ENCODE peak calls at places on chromosomes 13 and 19, in six cellular contexts. B is AG08395; Z is stimulated activated naive CD4-positive, alpha-beta T cell treated with Interleukin-2 at 50 U/mL for 16 hours; V is progenitor cell of endocrine pancreas; A is Calu3; K is myocyte. P is an unnamed sample.

GRCh38 chr13:47835470-47836228 is 165.4 kb downstream of the SUCLA2 start:
- DNase-seq in K (no peak), B (no peak), V (no peak), A (no peak), Z (no peak), P (peak)

GRCh38 chr13:112774829-112775565 is 85.2 kb downstream of the ATP11A start:
- DNase-seq in Z (no peak), K (no peak), B (no peak), A (no peak), V (no peak), P (no peak)

GRCh38 chr13:48586591-48587103 is 53.8 kb upstream of the RCBTB2 start:
- DNase-seq in K (no peak), B (no peak), V (no peak), A (peak), Z (no peak), P (no peak)

GRCh38 chr19:1431759-1432506 is 6.3 kb upstream of the RPS15 start:
- DNase-seq in K (no peak), B (no peak), V (no peak), A (no peak), Z (no peak), P (no peak)

GRCh38 chr19:28235606-28236125 is 977.3 kb downstream of the UQCRFS1 start:
- DNase-seq in A (no peak), Z (no peak), K (no peak), V (no peak), B (no peak), P (no peak)

GRCh38 chr19:30119180-30119920 is 177.3 kb downstream of the URI1 start:
- DNase-seq in Z (no peak), A (no peak), K (no peak), V (no peak), B (no peak), P (no peak)

GRCh38 chr13:34750078-34750703 is 191.9 kb upstream of the NBEA start:
- DNase-seq in B (peak), Z (no peak), K (no peak), V (no peak), A (no peak), P (no peak)

GRCh38 chr19:46416077-46416709 is 2.8 kb upstream of the CCDC8 start:
- DNase-seq in A (peak), Z (no peak), B (peak), K (peak), V (peak), P (no peak)

GRCh38 chr19:16096281-16096855 is 15.3 kb upstream of the RAB8A start:
- DNase-seq in V (no peak), B (no peak), Z (no peak), A (no peak), K (peak), P (no peak)

GRCh38 chr13:20340759-20341161 is 108.6 kb upstream of the GJB6 start:
- DNase-seq in A (no peak), Z (no peak), K (no peak), B (no peak), V (no peak), P (no peak)

GRCh38 chr13:110380359-110381028 is 73.4 kb downstream of the COL4A2 start:
- DNase-seq in A (peak), B (no peak), Z (no peak), K (no peak), V (no peak), P (no peak)

GRCh38 chr19:43300876-43301765 is 31.8 kb upstream of the PSG9 start:
- DNase-seq in Z (no peak), B (no peak), V (no peak), K (no peak), A (no peak), P (peak)

GRCh38 chr13:114018461-114019055 is 44.7 kb upstream of the C13orf46 start:
- DNase-seq in A (no peak), Z (no peak), V (no peak), B (no peak), K (no peak), P (no peak)

GRCh38 chr19:38547446-38547845 is 70.3 kb downstream of the MAP4K1 start:
- DNase-seq in K (no peak), V (no peak), Z (no peak), B (no peak), A (no peak), P (no peak)

GRCh38 chr19:46115396-46116109 is 8.9 kb downstream of the IGFL3 start:
- DNase-seq in K (peak), B (peak), V (no peak), Z (peak), A (no peak), P (peak)

GRCh38 chr13:79522583-79522982 is 41.6 kb downstream of the NDFIP2 start:
- DNase-seq in B (peak), Z (no peak), V (no peak), K (peak), A (no peak), P (peak)

GRCh38 chr19:38653028-38653571 is 5.7 kb downstream of the ACTN4 start:
- DNase-seq in B (no peak), V (no peak), A (peak), Z (no peak), K (peak), P (no peak)

GRCh38 chr13:44218501-44219240 is 155.0 kb upstream of the SERP2 start:
- DNase-seq in K (no peak), A (no peak), Z (no peak), V (no peak), B (no peak), P (no peak)

GRCh38 chr19:53492153-53492552 is 24.6 kb downstream of the ZNF813 start:
- DNase-seq in B (no peak), V (no peak), Z (no peak), K (no peak), A (no peak), P (no peak)

GRCh38 chr19:45442927-45443461 is 19.3 kb upstream of the ERCC1 start:
- DNase-seq in A (peak), V (no peak), K (no peak), B (no peak), Z (no peak), P (peak)

GRCh38 chr19:45968626-45969025 is 5.0 kb downstream of the NOVA2 start:
- DNase-seq in Z (no peak), K (no peak), B (no peak), A (no peak), V (no peak), P (no peak)

GRCh38 chr19:16309653-16310052 is 15.0 kb upstream of the KLF2 start:
- DNase-seq in B (no peak), Z (no peak), A (no peak), K (no peak), V (no peak), P (no peak)

GRCh38 chr13:41782086-41782485 is 178.8 kb downstream of the VWA8 start:
- DNase-seq in Z (no peak), K (no peak), V (no peak), B (no peak), A (no peak), P (no peak)

GRCh38 chr19:1874554-1875185 is 10.6 kb downstream of the ABHD17A start:
- DNase-seq in A (no peak), K (no peak), B (no peak), V (no peak), Z (no peak), P (no peak)

GRCh38 chr19:33344210-33344609 is 29.3 kb upstream of the CEBPG start:
- DNase-seq in A (no peak), K (peak), B (peak), V (no peak), Z (no peak), P (no peak)

P was measured in HT1080.